ENCODE peak calls at places on chromosomes 12 and 14, in seven cellular contexts. X is activated CD8-positive, alpha-beta memory T cell treated with anti-CD3 and anti-CD28 coated beads, Interleukin-2, amount 50 U/mL, for 48 hours; E is SK-N-DZ; B is AG08395; C is BJ; P is EH; G is breast epithelium. H is an unnamed sample.

GRCh38 chr14:49919825-49920224 is 26.9 kb downstream of the ARF6 start:
- DNase-seq in X (no peak), B (no peak), P (no peak), C (no peak), G (no peak), E (no peak), H (no peak)

GRCh38 chr14:77088645-77089044 is 9.4 kb upstream of the CIPC start:
- DNase-seq in G (no peak), X (no peak), B (no peak), C (no peak), E (no peak), P (no peak), H (no peak)

GRCh38 chr12:74747305-74747704 is 209.7 kb downstream of the ATXN7L3B start:
- DNase-seq in G (no peak), C (no peak), P (peak; percentile 1), X (no peak), E (no peak), B (no peak), H (no peak)

GRCh38 chr14:105144666-105145380 is 23.8 kb downstream of the JAG2 start:
- DNase-seq in C (no peak), X (no peak), E (no peak), G (no peak), P (no peak), B (no peak), H (peak; percentile 74)

GRCh38 chr14:70555890-70556289 is 21.1 kb upstream of the ADAM20 start:
- DNase-seq in B (peak; percentile 47), P (peak; percentile 16), G (no peak), X (no peak), C (peak; percentile 1), E (no peak), H (no peak)

GRCh38 chr14:75442166-75442565 is 14.3 kb downstream of the JDP2 start:
- DNase-seq in X (no peak), P (no peak), C (no peak), B (no peak), G (no peak), E (no peak), H (no peak)

GRCh38 chr12:23204933-23205778 is 580.2 kb downstream of the ETNK1 start:
- DNase-seq in C (peak; percentile 3), E (peak; percentile 77), X (no peak), B (peak; percentile 65), P (peak; percentile 53), G (no peak), H (no peak)

GRCh38 chr14:31420013-31420318 is 384 bp downstream of the HEATR5A start:
- DNase-seq in B (no peak), C (no peak), X (no peak), G (peak; percentile 56), E (no peak), P (no peak), H (peak; percentile 29)

GRCh38 chr14:88895116-88895515 is 70.7 kb downstream of the TTC8 start:
- DNase-seq in C (peak; percentile 31), X (no peak), B (peak; percentile 15), E (no peak), G (no peak), P (peak; percentile 69), H (no peak)

GRCh38 chr14:90907178-90907577 is 90.9 kb upstream of the TTC7B start:
- DNase-seq in E (no peak), G (no peak), C (no peak), P (no peak), X (no peak), B (no peak), H (no peak)

GRCh38 chr14:70624972-70625371 is 16.7 kb upstream of the TTC9 start:
- DNase-seq in P (no peak), B (no peak), X (no peak), C (no peak), E (no peak), G (no peak), H (no peak)

GRCh38 chr12:106919910-106920544 is 35.7 kb upstream of the TMEM263 start:
- DNase-seq in X (no peak), G (no peak), C (no peak), P (peak; percentile 58), E (peak; percentile 55), B (peak; percentile 62), H (no peak)

GRCh38 chr14:104223101-104223809 is 84.9 kb downstream of the KIF26A start:
- DNase-seq in G (no peak), C (no peak), B (no peak), X (no peak), P (no peak), E (peak; percentile 88), H (no peak)

GRCh38 chr14:75467763-75468162 is 39.9 kb downstream of the JDP2 start:
- DNase-seq in C (no peak), E (no peak), X (no peak), P (no peak), G (no peak), B (no peak), H (no peak)

GRCh38 chr14:96090441-96091148 is 51.4 kb downstream of the C14orf132 start:
- DNase-seq in C (no peak), P (peak; percentile 78), G (peak; percentile 49), B (peak; percentile 79), E (peak; percentile 90), X (no peak), H (no peak)

H was measured in 8988T.